ENCODE peak calls at places on chromosomes 13 and 19, in ten cellular contexts. A is T-cell; L is HEK293T; D is NCI-H1436; X is activated naive CD4-positive, alpha-beta T cell; H is retinal pigment epithelial cell; F is naive B cell; M is activated CD8-positive, alpha-beta memory T cell treated with anti-CD3 and anti-CD28 coated beads, Interleukin-2, amount 50 U/mL, for 48 hours; V is CD8-positive, alpha-beta T cell; Q is iris pigment epithelial cell. J is an unnamed sample.

GRCh38 chr13:47000166-47000565 is 103.3 kb upstream of the HTR2A start:
- DNase-seq in A (no peak), L (no peak), D (no peak), X (no peak), H (no peak), F (no peak), M (no peak), V (no peak), Q (no peak), J (no peak)

GRCh38 chr19:38440592-38440991 is 7.1 kb downstream of the RYR1 start:
- DNase-seq in A (no peak), L (no peak), D (no peak), X (no peak), H (no peak), F (no peak), M (no peak), V (no peak), Q (no peak), J (no peak)

GRCh38 chr19:8832132-8833021 is at the start of the genes MBD3L1 and ZNF558:
- DNase-seq in A (peak; percentile 99), L (no peak), D (peak; percentile 97), X (peak; percentile 100), H (peak; percentile 86), F (peak; percentile 98), M (peak; percentile 99), V (peak; percentile 99), Q (peak; percentile 99), J (peak; percentile 93)

GRCh38 chr19:50679177-50680125 is 30.2 kb downstream of the C19orf81 start:
- DNase-seq in A (peak; percentile 46), L (peak; percentile 99), D (peak; percentile 58), X (peak; percentile 14), H (no peak), F (peak; percentile 85), M (peak; percentile 94), V (peak; percentile 46), Q (peak; percentile 62), J (peak; percentile 33)

GRCh38 chr13:45799451-45799850 is 52.1 kb downstream of the SIAH3 start:
- DNase-seq in A (no peak), L (no peak), D (no peak), X (no peak), H (no peak), F (no peak), M (no peak), V (no peak), Q (no peak), J (no peak)

GRCh38 chr13:111110054-111110453 is 5.1 kb upstream of the ARHGEF7 start:
- DNase-seq in A (no peak), L (no peak), D (no peak), X (no peak), H (no peak), F (no peak), M (no peak), V (no peak), Q (no peak), J (no peak)

GRCh38 chr13:52806029-52806428 is 42.4 kb downstream of the PCDH8 start:
- DNase-seq in A (no peak), L (no peak), D (no peak), X (no peak), H (no peak), F (no peak), M (no peak), V (no peak), Q (no peak), J (no peak)

GRCh38 chr19:341386-342127 is 3.0 kb downstream of the MIER2 start:
- DNase-seq in A (no peak), L (no peak), D (no peak), X (no peak), H (no peak), F (no peak), M (no peak), V (no peak), Q (no peak), J (no peak)

GRCh38 chr19:41327499-41328156 is 17.7 kb downstream of the CCDC97 start:
- DNase-seq in A (peak; percentile 70), L (no peak), D (peak; percentile 18), X (peak; percentile 52), H (peak; percentile 70), F (peak; percentile 88), M (peak; percentile 90), V (peak; percentile 77), Q (peak; percentile 59), J (peak; percentile 61)

GRCh38 chr13:86201477-86201876 is 402.3 kb upstream of the SLITRK6 start:
- DNase-seq in A (no peak), L (no peak), D (no peak), X (no peak), H (no peak), F (no peak), M (no peak), V (no peak), Q (no peak), J (peak; percentile 1)

GRCh38 chr19:35710784-35711723 is 6.7 kb downstream of the ZBTB32 start:
- DNase-seq in A (no peak), L (no peak), D (no peak), X (no peak), H (no peak), F (no peak), M (peak; percentile 84), V (no peak), Q (no peak), J (no peak)

GRCh38 chr19:38842439-38843174 is 7.2 kb downstream of the HNRNPL start:
- DNase-seq in A (peak; percentile 64), L (no peak), D (no peak), X (no peak), H (no peak), F (peak; percentile 62), M (peak; percentile 75), V (peak; percentile 38), Q (no peak), J (no peak)

GRCh38 chr13:19069684-19070397 is 111.8 kb downstream of the TUBA3C start:
- DNase-seq in A (no peak), L (no peak), D (no peak), X (no peak), H (no peak), F (no peak), M (no peak), V (no peak), Q (no peak), J (no peak)

GRCh38 chr13:28582225-28582891 is 76.6 kb upstream of the POMP start:
- DNase-seq in A (no peak), L (peak; percentile 49), D (no peak), X (no peak), H (no peak), F (no peak), M (no peak), V (no peak), Q (peak; percentile 39), J (no peak)

GRCh38 chr13:110382229-110382628 is 75.1 kb downstream of the COL4A2 start:
- DNase-seq in A (no peak), L (no peak), D (no peak), X (no peak), H (no peak), F (no peak), M (no peak), V (no peak), Q (peak; percentile 95), J (peak; percentile 96)

J was measured in renal cortical epithelial cell.